ENCODE peak calls at places on chromosomes 4 and X, in ten cellular contexts. P is activated T-helper 1 cell treated with Interleukin-2 at 50 U/mL for 16 hours; E is T-helper 17 cell; U is pancreas; Y is foreskin melanocyte; A is stimulated activated naive CD8-positive, alpha-beta T cell treated with anti-CD3 and anti-CD28 coated beads, Interleukin-15, Interleukin-2, amounts not matched to agents 100 U/mL and 50 U/mL, for 24 hours; V is MM.1S; X is bronchial epithelial cell; R is NCI-H1092; G is EH. O is an unnamed sample.
A peak's percentile ranks its signal among the peaks of the same experiment; 100 is the strongest.

GRCh38 chrX:11423362-11423818 is 130.2 kb downstream of the AMELX start:
- DNase-seq in P (no peak), E (no peak), U (no peak), Y (peak; percentile 20), A (no peak), V (peak; percentile 94), X (peak; percentile 7), R (no peak), G (peak; percentile 79), O (peak; percentile 25)

GRCh38 chr4:67918428-67918827 is 34.6 kb upstream of the TMPRSS11D start:
- DNase-seq in P (no peak), E (no peak), U (no peak), Y (no peak), A (no peak), V (no peak), X (peak; percentile 33), R (peak; percentile 21), G (no peak), O (no peak)

GRCh38 chrX:11899091-11899490 is 141.1 kb downstream of the MSL3 start:
- DNase-seq in P (no peak), E (no peak), U (no peak), Y (no peak), A (no peak), V (no peak), X (peak; percentile 80), R (no peak), G (peak; percentile 1), O (no peak)

GRCh38 chrX:148942754-148943153 is 442.3 kb downstream of the AFF2 start:
- DNase-seq in P (no peak), E (no peak), U (no peak), Y (no peak), A (no peak), V (no peak), X (no peak), R (no peak), G (no peak), O (no peak)

GRCh38 chr4:172202480-172203076 is 389.4 kb downstream of the GALNTL6 start:
- DNase-seq in P (no peak), E (no peak), U (no peak), Y (peak; percentile 21), A (no peak), V (peak; percentile 40), X (peak; percentile 42), R (no peak), G (peak; percentile 48), O (no peak)

GRCh38 chrX:75746891-75747639 is 38.0 kb downstream of the MAGEE2 start:
- DNase-seq in P (peak; percentile 5), E (peak; percentile 4), U (no peak), Y (no peak), A (peak; percentile 45), V (no peak), X (no peak), R (peak; percentile 29), G (peak; percentile 32), O (peak; percentile 24)

GRCh38 chr4:142446965-142447474 is 399.1 kb downstream of the INPP4B start:
- DNase-seq in P (no peak), E (no peak), U (no peak), Y (peak; percentile 73), A (no peak), V (no peak), X (no peak), R (no peak), G (no peak), O (no peak)

GRCh38 chr4:124278477-124278876 is 434.1 kb downstream of the ANKRD50 start:
- DNase-seq in P (no peak), E (no peak), U (no peak), Y (peak; percentile 31), A (no peak), V (no peak), X (peak; percentile 12), R (no peak), G (peak; percentile 67), O (no peak)

GRCh38 chrX:69262036-69262905 is 97.0 kb upstream of the PJA1 start:
- DNase-seq in P (no peak), E (no peak), U (no peak), Y (no peak), A (no peak), V (no peak), X (no peak), R (no peak), G (no peak), O (no peak)

GRCh38 chrX:51047950-51048349 is 137.4 kb downstream of the BMP15 start:
- DNase-seq in P (no peak), E (no peak), U (no peak), Y (no peak), A (no peak), V (no peak), X (no peak), R (no peak), G (no peak), O (no peak)

GRCh38 chr4:15577508-15577907 is 77.6 kb downstream of the FBXL5 start:
- DNase-seq in P (no peak), E (no peak), U (no peak), Y (no peak), A (no peak), V (no peak), X (no peak), R (no peak), G (peak; percentile 56), O (no peak)

GRCh38 chr4:139054791-139055376 is 39.3 kb downstream of the NOCT start:
- DNase-seq in P (no peak), E (no peak), U (no peak), Y (no peak), A (no peak), V (no peak), X (no peak), R (no peak), G (peak; percentile 55), O (no peak)

GRCh38 chrX:123626962-123627361 is 105.9 kb downstream of the THOC2 start:
- DNase-seq in P (no peak), E (no peak), U (no peak), Y (no peak), A (no peak), V (no peak), X (peak; percentile 25), R (no peak), G (peak; percentile 84), O (no peak)

GRCh38 chrX:20016618-20016945 is 25.7 kb upstream of the BCLAF3 start:
- DNase-seq in P (no peak), E (no peak), U (no peak), Y (no peak), A (no peak), V (no peak), X (no peak), R (no peak), G (no peak), O (no peak)

GRCh38 chr4:2067446-2068197 is 8.5 kb downstream of the NAT8L start:
- DNase-seq in P (no peak), E (no peak), U (peak; percentile 64), Y (no peak), A (no peak), V (no peak), X (no peak), R (no peak), G (no peak), O (no peak)

GRCh38 chrX:2504706-2505332 is 4.0 kb upstream of the DHRSX start:
- DNase-seq in P (no peak), E (no peak), U (no peak), Y (no peak), A (no peak), V (no peak), X (no peak), R (no peak), G (no peak), O (peak; percentile 55)

GRCh38 chr4:76979236-76979635 is 29.7 kb downstream of the SEPTIN11 start:
- DNase-seq in P (no peak), E (no peak), U (no peak), Y (no peak), A (no peak), V (no peak), X (no peak), R (no peak), G (no peak), O (no peak)

GRCh38 chrX:20969565-20969964 is 404.7 kb upstream of the CNKSR2 start:
- DNase-seq in P (no peak), E (no peak), U (no peak), Y (no peak), A (no peak), V (no peak), X (no peak), R (no peak), G (no peak), O (no peak)

GRCh38 chr4:189838821-189839497 is 101.7 kb upstream of the FRG1 start:
- DNase-seq in P (no peak), E (no peak), U (no peak), Y (no peak), A (no peak), V (no peak), X (no peak), R (no peak), G (no peak), O (no peak)

GRCh38 chr4:2671267-2671895 is 84.8 kb downstream of the TNIP2 start:
- DNase-seq in P (no peak), E (no peak), U (no peak), Y (peak; percentile 93), A (no peak), V (no peak), X (no peak), R (no peak), G (peak; percentile 33), O (no peak)

GRCh38 chr4:152785639-152786517 is 6.1 kb downstream of the ARFIP1 start:
- DNase-seq in P (no peak), E (no peak), U (no peak), Y (no peak), A (no peak), V (no peak), X (no peak), R (no peak), G (peak; percentile 36), O (no peak)

GRCh38 chr4:184937745-184938144 is 80.5 kb upstream of the HELT start:
- DNase-seq in P (no peak), E (no peak), U (no peak), Y (no peak), A (no peak), V (no peak), X (no peak), R (peak; percentile 20), G (peak; percentile 4), O (peak; percentile 20)

GRCh38 chrX:118807151-118808017 is 16.2 kb upstream of the ZCCHC12 start:
- DNase-seq in P (no peak), E (no peak), U (no peak), Y (peak; percentile 31), A (peak; percentile 25), V (peak; percentile 51), X (peak; percentile 42), R (peak; percentile 12), G (peak; percentile 64), O (peak; percentile 30)

GRCh38 chrX:3549442-3549875 is 164.0 kb downstream of the PRKX start:
- DNase-seq in P (no peak), E (no peak), U (peak; percentile 37), Y (no peak), A (no peak), V (no peak), X (peak; percentile 10), R (no peak), G (peak; percentile 64), O (no peak)

GRCh38 chr4:94455081-94455480 is 3.3 kb downstream of the PDLIM5 start:
- DNase-seq in P (no peak), E (no peak), U (peak; percentile 47), Y (no peak), A (no peak), V (no peak), X (peak; percentile 70), R (no peak), G (peak; percentile 80), O (peak; percentile 76)

GRCh38 chrX:68462197-68462596 is 28.9 kb upstream of the OPHN1 start:
- DNase-seq in P (no peak), E (no peak), U (no peak), Y (no peak), A (no peak), V (no peak), X (peak; percentile 41), R (no peak), G (peak; percentile 67), O (no peak)

O was measured in colonic mucosa.